ENCODE peak calls at places on chromosomes 1 and 21, in seven cellular contexts. One of them, this sample, is unnamed.

GRCh38 chr1:206674745-206675175 is 9.9 kb upstream of the MAPKAPK2 start:
- DNase-seq in WERI-Rb-1: no peak
- DNase-seq in dorsolateral prefrontal cortex: no peak
- DNase-seq in cardiac fibroblast: peak
- DNase-seq in foreskin fibroblast: peak
- DNase-seq in coronary artery: peak
- DNase-seq in fibroblast of mammary gland: peak
- DNase-seq in this sample: peak

GRCh38 chr1:159999204-159999603 is 32.6 kb downstream of the PIGM start:
- DNase-seq in dorsolateral prefrontal cortex: no peak
- DNase-seq in foreskin fibroblast: no peak
- DNase-seq in coronary artery: no peak
- DNase-seq in fibroblast of mammary gland: peak
- DNase-seq in WERI-Rb-1: no peak
- DNase-seq in cardiac fibroblast: peak
- DNase-seq in this sample: no peak

GRCh38 chr1:33007190-33008050 is 29.3 kb downstream of the AK2 start:
- DNase-seq in coronary artery: no peak
- DNase-seq in dorsolateral prefrontal cortex: no peak
- DNase-seq in fibroblast of mammary gland: peak
- DNase-seq in cardiac fibroblast: peak
- DNase-seq in foreskin fibroblast: peak
- DNase-seq in WERI-Rb-1: peak
- DNase-seq in this sample: no peak

GRCh38 chr1:187477103-187477502 is 648.4 kb downstream of the PLA2G4A start:
- DNase-seq in coronary artery: no peak
- DNase-seq in foreskin fibroblast: peak
- DNase-seq in cardiac fibroblast: peak
- DNase-seq in fibroblast of mammary gland: no peak
- DNase-seq in WERI-Rb-1: no peak
- DNase-seq in dorsolateral prefrontal cortex: no peak
- DNase-seq in this sample: no peak

GRCh38 chr1:20216574-20216973 is 30.3 kb upstream of the PLA2G2C start:
- DNase-seq in WERI-Rb-1: peak
- DNase-seq in cardiac fibroblast: peak
- DNase-seq in dorsolateral prefrontal cortex: no peak
- DNase-seq in coronary artery: no peak
- DNase-seq in fibroblast of mammary gland: peak
- DNase-seq in foreskin fibroblast: peak
- DNase-seq in this sample: no peak

GRCh38 chr1:97451944-97452343 is 468.9 kb downstream of the DPYD start:
- DNase-seq in coronary artery: no peak
- DNase-seq in fibroblast of mammary gland: no peak
- DNase-seq in cardiac fibroblast: no peak
- DNase-seq in dorsolateral prefrontal cortex: no peak
- DNase-seq in WERI-Rb-1: no peak
- DNase-seq in foreskin fibroblast: peak
- DNase-seq in this sample: no peak

GRCh38 chr1:208387908-208388756 is 143.9 kb upstream of the PLXNA2 start:
- DNase-seq in dorsolateral prefrontal cortex: no peak
- DNase-seq in foreskin fibroblast: no peak
- DNase-seq in coronary artery: no peak
- DNase-seq in WERI-Rb-1: no peak
- DNase-seq in fibroblast of mammary gland: no peak
- DNase-seq in cardiac fibroblast: no peak
- DNase-seq in this sample: no peak

GRCh38 chr1:1353389-1354151 is 4.4 kb upstream of the DVL1 start:
- DNase-seq in cardiac fibroblast: no peak
- DNase-seq in fibroblast of mammary gland: no peak
- DNase-seq in coronary artery: no peak
- DNase-seq in foreskin fibroblast: no peak
- DNase-seq in dorsolateral prefrontal cortex: no peak
- DNase-seq in WERI-Rb-1: no peak
- DNase-seq in this sample: no peak

GRCh38 chr1:183470147-183470960 is 1.9 kb upstream of the SMG7 start:
- DNase-seq in WERI-Rb-1: peak
- DNase-seq in fibroblast of mammary gland: peak
- DNase-seq in foreskin fibroblast: peak
- DNase-seq in coronary artery: peak
- DNase-seq in cardiac fibroblast: peak
- DNase-seq in dorsolateral prefrontal cortex: peak
- DNase-seq in this sample: no peak

GRCh38 chr1:147647796-147648633 is 22.3 kb downstream of the ACP6 start:
- DNase-seq in foreskin fibroblast: no peak
- DNase-seq in cardiac fibroblast: no peak
- DNase-seq in WERI-Rb-1: peak
- DNase-seq in dorsolateral prefrontal cortex: no peak
- DNase-seq in fibroblast of mammary gland: no peak
- DNase-seq in coronary artery: no peak
- DNase-seq in this sample: no peak

GRCh38 chr1:2530501-2531361 is 668 bp upstream of the HES5 start:
- DNase-seq in WERI-Rb-1: no peak
- DNase-seq in coronary artery: no peak
- DNase-seq in dorsolateral prefrontal cortex: no peak
- DNase-seq in fibroblast of mammary gland: no peak
- DNase-seq in cardiac fibroblast: no peak
- DNase-seq in foreskin fibroblast: no peak
- DNase-seq in this sample: no peak

GRCh38 chr1:18109756-18110597 is 2.4 kb downstream of the IGSF21 start:
- DNase-seq in foreskin fibroblast: peak
- DNase-seq in WERI-Rb-1: peak
- DNase-seq in dorsolateral prefrontal cortex: no peak
- DNase-seq in coronary artery: no peak
- DNase-seq in fibroblast of mammary gland: no peak
- DNase-seq in cardiac fibroblast: no peak
- DNase-seq in this sample: no peak

GRCh38 chr21:26881504-26882228 is 36.5 kb upstream of the ADAMTS1 start:
- DNase-seq in fibroblast of mammary gland: peak
- DNase-seq in foreskin fibroblast: peak
- DNase-seq in WERI-Rb-1: no peak
- DNase-seq in dorsolateral prefrontal cortex: no peak
- DNase-seq in coronary artery: no peak
- DNase-seq in cardiac fibroblast: peak
- DNase-seq in this sample: no peak
- TF ChIP-seq CTCF in fibroblast of mammary gland: peak
- TF ChIP-seq CTCF in foreskin fibroblast: peak
- TF ChIP-seq CTCF in WERI-Rb-1: no peak
- TF ChIP-seq CTCF in dorsolateral prefrontal cortex: no peak
- TF ChIP-seq CTCF in coronary artery: no peak
- TF ChIP-seq CTCF in cardiac fibroblast: peak
- TF ChIP-seq CTCF in this sample: peak

GRCh38 chr1:35930593-35931423 is at the start of gene AGO3:
- DNase-seq in foreskin fibroblast: peak
- DNase-seq in WERI-Rb-1: peak
- DNase-seq in coronary artery: peak
- DNase-seq in fibroblast of mammary gland: peak
- DNase-seq in dorsolateral prefrontal cortex: peak
- DNase-seq in cardiac fibroblast: peak
- DNase-seq in this sample: no peak
- H3K4me3 ChIP-seq in foreskin fibroblast: peak
- H3K4me3 ChIP-seq in WERI-Rb-1: peak
- H3K4me3 ChIP-seq in coronary artery: peak
- H3K4me3 ChIP-seq in fibroblast of mammary gland: peak
- H3K4me3 ChIP-seq in dorsolateral prefrontal cortex: peak
- H3K4me3 ChIP-seq in cardiac fibroblast: peak
- H3K4me3 ChIP-seq in this sample: peak

DNA sequence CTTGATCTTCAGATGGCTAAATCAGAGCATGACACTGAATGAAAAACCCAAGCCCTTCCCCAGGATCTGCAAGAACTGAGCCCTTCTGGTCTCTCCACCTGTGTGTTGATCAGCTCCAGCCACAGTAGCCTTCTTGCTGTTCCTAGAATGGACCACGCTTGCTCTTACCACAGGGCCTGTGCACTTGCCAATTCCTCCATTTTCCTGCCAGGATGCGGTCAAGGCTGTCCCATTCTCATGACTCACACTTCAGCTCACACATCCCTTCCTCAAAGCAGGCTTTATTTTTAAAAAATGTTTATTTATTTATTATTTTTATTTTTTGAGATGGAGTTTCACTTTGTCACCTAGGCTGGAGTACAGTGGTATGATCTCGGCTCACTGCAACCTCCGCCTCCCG is 43.6 kb upstream of the GRHL3 start:
- DNase-seq in cardiac fibroblast: peak
- DNase-seq in WERI-Rb-1: no peak
- DNase-seq in fibroblast of mammary gland: peak
- DNase-seq in coronary artery: no peak
- DNase-seq in dorsolateral prefrontal cortex: no peak
- DNase-seq in foreskin fibroblast: peak
- DNase-seq in this sample: no peak
- TF ChIP-seq CTCF in cardiac fibroblast: no peak
- TF ChIP-seq CTCF in WERI-Rb-1: no peak
- TF ChIP-seq CTCF in fibroblast of mammary gland: no peak
- TF ChIP-seq CTCF in coronary artery: no peak
- TF ChIP-seq CTCF in dorsolateral prefrontal cortex: no peak
- TF ChIP-seq CTCF in foreskin fibroblast: no peak
- TF ChIP-seq CTCF in this sample: no peak

DNA sequence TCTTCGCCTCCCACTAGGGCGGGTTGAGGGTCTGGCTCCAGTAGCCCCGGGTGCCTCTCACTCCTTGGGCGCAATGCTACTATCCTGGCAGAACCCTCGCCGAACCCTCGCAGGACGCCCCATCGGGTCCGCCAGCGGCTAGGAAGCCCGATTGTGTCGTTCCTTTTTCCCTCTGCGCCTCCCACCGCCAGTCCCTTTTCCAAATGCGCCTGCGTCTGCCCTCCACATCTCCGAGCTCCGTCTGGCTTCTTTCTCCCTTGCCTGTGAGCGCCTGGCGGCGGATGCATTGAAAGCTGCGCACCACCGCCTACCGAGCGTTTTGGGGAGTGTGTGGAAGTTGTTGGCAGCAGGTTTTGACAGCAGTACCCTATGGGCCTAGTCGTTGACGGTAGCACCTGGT is 1.0 kb upstream of the DIRAS3 start:
- DNase-seq in dorsolateral prefrontal cortex: no peak
- DNase-seq in WERI-Rb-1: no peak
- DNase-seq in coronary artery: peak
- DNase-seq in foreskin fibroblast: peak
- DNase-seq in cardiac fibroblast: peak
- DNase-seq in fibroblast of mammary gland: peak
- DNase-seq in this sample: no peak
- H3K4me3 ChIP-seq in dorsolateral prefrontal cortex: no peak
- H3K4me3 ChIP-seq in WERI-Rb-1: no peak
- H3K4me3 ChIP-seq in coronary artery: peak
- H3K4me3 ChIP-seq in foreskin fibroblast: peak
- H3K4me3 ChIP-seq in cardiac fibroblast: peak
- H3K4me3 ChIP-seq in fibroblast of mammary gland: peak
- H3K4me3 ChIP-seq in this sample: peak

DNA sequence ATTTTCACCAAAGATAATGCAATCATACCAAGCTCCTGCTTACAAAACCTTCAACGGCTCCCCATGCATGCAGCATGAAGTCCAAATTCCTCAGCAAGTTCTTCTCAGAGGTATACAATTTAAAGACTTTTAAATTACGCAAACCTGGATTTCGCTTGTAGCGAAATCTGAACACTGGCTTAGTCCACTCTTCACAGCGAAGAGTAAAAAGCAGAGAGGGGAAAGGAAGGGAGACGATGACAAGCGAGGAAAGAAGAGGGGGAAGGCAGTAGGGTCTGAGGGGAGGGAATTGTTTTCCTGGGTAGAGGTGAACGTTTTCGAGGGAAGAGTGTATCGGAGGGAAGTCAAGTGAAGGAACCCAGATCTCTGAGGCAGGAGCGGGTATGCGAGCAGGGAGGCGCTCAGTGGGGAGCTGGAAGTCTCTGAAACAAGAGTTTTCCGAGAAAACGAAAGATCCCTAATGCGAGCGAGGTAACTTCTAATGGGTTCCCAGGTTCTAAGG is 791 bp downstream of the TESK2 start:
- DNase-seq in cardiac fibroblast: peak
- DNase-seq in WERI-Rb-1: no peak
- DNase-seq in fibroblast of mammary gland: no peak
- DNase-seq in coronary artery: no peak
- DNase-seq in dorsolateral prefrontal cortex: no peak
- DNase-seq in foreskin fibroblast: peak
- DNase-seq in this sample: no peak
- TF ChIP-seq CTCF in cardiac fibroblast: no peak
- TF ChIP-seq CTCF in WERI-Rb-1: no peak
- TF ChIP-seq CTCF in fibroblast of mammary gland: no peak
- TF ChIP-seq CTCF in coronary artery: no peak
- TF ChIP-seq CTCF in dorsolateral prefrontal cortex: no peak
- TF ChIP-seq CTCF in foreskin fibroblast: no peak
- TF ChIP-seq CTCF in this sample: no peak

GRCh38 chr1:110648405-110648804 is 26.3 kb downstream of the KCNA3 start:
- DNase-seq in coronary artery: no peak
- DNase-seq in dorsolateral prefrontal cortex: no peak
- DNase-seq in fibroblast of mammary gland: no peak
- DNase-seq in foreskin fibroblast: no peak
- DNase-seq in WERI-Rb-1: no peak
- DNase-seq in cardiac fibroblast: no peak
- DNase-seq in this sample: no peak
- H3K4me3 ChIP-seq in coronary artery: no peak
- H3K4me3 ChIP-seq in dorsolateral prefrontal cortex: no peak
- H3K4me3 ChIP-seq in fibroblast of mammary gland: no peak
- H3K4me3 ChIP-seq in foreskin fibroblast: no peak
- H3K4me3 ChIP-seq in WERI-Rb-1: no peak
- H3K4me3 ChIP-seq in cardiac fibroblast: no peak
- H3K4me3 ChIP-seq in this sample: no peak

GRCh38 chr1:169680377-169681019 is 30.9 kb downstream of the SELL start:
- DNase-seq in fibroblast of mammary gland: no peak
- DNase-seq in cardiac fibroblast: no peak
- DNase-seq in foreskin fibroblast: no peak
- DNase-seq in coronary artery: no peak
- DNase-seq in dorsolateral prefrontal cortex: no peak
- DNase-seq in WERI-Rb-1: no peak
- DNase-seq in this sample: no peak
- TF ChIP-seq CTCF in fibroblast of mammary gland: no peak
- TF ChIP-seq CTCF in cardiac fibroblast: no peak
- TF ChIP-seq CTCF in foreskin fibroblast: no peak
- TF ChIP-seq CTCF in coronary artery: no peak
- TF ChIP-seq CTCF in dorsolateral prefrontal cortex: no peak
- TF ChIP-seq CTCF in WERI-Rb-1: no peak
- TF ChIP-seq CTCF in this sample: no peak

GRCh38 chr1:166379447-166379846 is 212.6 kb upstream of the FAM78B start:
- DNase-seq in foreskin fibroblast: no peak
- DNase-seq in coronary artery: no peak
- DNase-seq in dorsolateral prefrontal cortex: no peak
- DNase-seq in cardiac fibroblast: no peak
- DNase-seq in WERI-Rb-1: no peak
- DNase-seq in fibroblast of mammary gland: no peak
- DNase-seq in this sample: no peak
- H3K4me3 ChIP-seq in foreskin fibroblast: no peak
- H3K4me3 ChIP-seq in coronary artery: no peak
- H3K4me3 ChIP-seq in dorsolateral prefrontal cortex: no peak
- H3K4me3 ChIP-seq in cardiac fibroblast: no peak
- H3K4me3 ChIP-seq in WERI-Rb-1: no peak
- H3K4me3 ChIP-seq in fibroblast of mammary gland: no peak
- H3K4me3 ChIP-seq in this sample: no peak

DNA sequence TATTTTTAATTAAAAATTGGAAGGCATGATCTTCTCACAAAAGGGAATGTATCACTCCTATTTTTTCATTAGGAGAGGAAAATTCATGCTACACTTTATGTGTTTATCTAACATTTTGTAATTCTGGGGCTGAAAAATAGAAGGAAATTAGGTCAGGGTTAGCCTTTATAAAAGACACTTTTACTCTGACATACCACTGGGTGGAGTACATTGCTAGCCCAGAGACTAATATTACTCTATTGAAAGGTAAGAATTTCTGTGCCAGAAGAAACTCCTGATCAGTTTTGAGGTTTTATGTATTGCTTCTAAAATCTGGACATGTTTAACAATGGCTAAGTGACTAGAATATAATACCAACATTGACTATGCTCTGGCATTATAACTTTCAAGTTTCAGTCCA is 724.6 kb downstream of the USP25 start:
- DNase-seq in foreskin fibroblast: peak
- DNase-seq in WERI-Rb-1: no peak
- DNase-seq in fibroblast of mammary gland: peak
- DNase-seq in cardiac fibroblast: peak
- DNase-seq in dorsolateral prefrontal cortex: no peak
- DNase-seq in coronary artery: no peak
- DNase-seq in this sample: no peak
- TF ChIP-seq CTCF in foreskin fibroblast: peak
- TF ChIP-seq CTCF in WERI-Rb-1: no peak
- TF ChIP-seq CTCF in fibroblast of mammary gland: peak
- TF ChIP-seq CTCF in cardiac fibroblast: peak
- TF ChIP-seq CTCF in dorsolateral prefrontal cortex: peak
- TF ChIP-seq CTCF in coronary artery: no peak
- TF ChIP-seq CTCF in this sample: peak